ENCODE peak calls at places on chromosomes 3 and 15, in nine cellular contexts. One of them, this sample, is unnamed.

GRCh38 chr15:44668925-44669324 is 5.5 kb upstream of the SPG11 start:
- DNase-seq in Caco-2: no peak
- DNase-seq in cardiac fibroblast: no peak
- DNase-seq in epithelial cell of esophagus: no peak
- DNase-seq in HFF-Myc: no peak
- DNase-seq in esophagus squamous epithelium: no peak
- DNase-seq in tibial artery: no peak
- DNase-seq in bronchial epithelial cell: no peak
- DNase-seq in fibroblast of lung: no peak
- DNase-seq in this sample: no peak

GRCh38 chr3:71580636-71581215 is 2.8 kb downstream of the FOXP1 start:
- DNase-seq in fibroblast of lung: no peak
- DNase-seq in tibial artery: no peak
- DNase-seq in bronchial epithelial cell: peak; percentile 17
- DNase-seq in Caco-2: no peak
- DNase-seq in epithelial cell of esophagus: peak; percentile 11
- DNase-seq in cardiac fibroblast: peak; percentile 4
- DNase-seq in esophagus squamous epithelium: no peak
- DNase-seq in HFF-Myc: no peak
- DNase-seq in this sample: no peak

GRCh38 chr15:35043380-35044095 is 41.6 kb downstream of the NANOGP8 start:
- DNase-seq in epithelial cell of esophagus: peak; percentile 25
- DNase-seq in HFF-Myc: no peak
- DNase-seq in cardiac fibroblast: peak; percentile 70
- DNase-seq in bronchial epithelial cell: no peak
- DNase-seq in tibial artery: no peak
- DNase-seq in Caco-2: no peak
- DNase-seq in esophagus squamous epithelium: no peak
- DNase-seq in fibroblast of lung: no peak
- DNase-seq in this sample: no peak

GRCh38 chr3:118128886-118129285 is 905.8 kb downstream of the IGSF11 start:
- DNase-seq in fibroblast of lung: peak; percentile 81
- DNase-seq in epithelial cell of esophagus: peak; percentile 91
- DNase-seq in esophagus squamous epithelium: no peak
- DNase-seq in HFF-Myc: no peak
- DNase-seq in tibial artery: no peak
- DNase-seq in cardiac fibroblast: peak; percentile 21
- DNase-seq in Caco-2: no peak
- DNase-seq in bronchial epithelial cell: peak; percentile 95
- DNase-seq in this sample: peak; percentile 7

GRCh38 chr15:71679223-71680078 is 130.9 kb upstream of the NR2E3 start:
- DNase-seq in tibial artery: no peak
- DNase-seq in esophagus squamous epithelium: no peak
- DNase-seq in Caco-2: no peak
- DNase-seq in bronchial epithelial cell: no peak
- DNase-seq in epithelial cell of esophagus: peak; percentile 11
- DNase-seq in fibroblast of lung: no peak
- DNase-seq in cardiac fibroblast: peak; percentile 47
- DNase-seq in HFF-Myc: peak; percentile 71
- DNase-seq in this sample: peak; percentile 28

GRCh38 chr3:22115581-22115980 is 364.6 kb upstream of the ZNF385D start:
- DNase-seq in Caco-2: no peak
- DNase-seq in bronchial epithelial cell: peak; percentile 32
- DNase-seq in esophagus squamous epithelium: no peak
- DNase-seq in fibroblast of lung: peak; percentile 48
- DNase-seq in tibial artery: no peak
- DNase-seq in HFF-Myc: no peak
- DNase-seq in cardiac fibroblast: peak; percentile 60
- DNase-seq in epithelial cell of esophagus: peak; percentile 45
- DNase-seq in this sample: no peak

GRCh38 chr3:26004205-26004604 is 214.3 kb downstream of the OXSM start:
- DNase-seq in HFF-Myc: no peak
- DNase-seq in bronchial epithelial cell: no peak
- DNase-seq in Caco-2: no peak
- DNase-seq in epithelial cell of esophagus: no peak
- DNase-seq in cardiac fibroblast: no peak
- DNase-seq in fibroblast of lung: no peak
- DNase-seq in esophagus squamous epithelium: no peak
- DNase-seq in tibial artery: no peak
- DNase-seq in this sample: no peak

GRCh38 chr3:183161552-183162345 is 785 bp downstream of the LAMP3 start:
- DNase-seq in esophagus squamous epithelium: no peak
- DNase-seq in epithelial cell of esophagus: no peak
- DNase-seq in tibial artery: no peak
- DNase-seq in HFF-Myc: no peak
- DNase-seq in fibroblast of lung: peak; percentile 54
- DNase-seq in cardiac fibroblast: no peak
- DNase-seq in Caco-2: peak; percentile 55
- DNase-seq in bronchial epithelial cell: peak; percentile 12
- DNase-seq in this sample: no peak

GRCh38 chr15:90211440-90212168 is 10.5 kb downstream of the SEMA4B start:
- DNase-seq in HFF-Myc: no peak
- DNase-seq in tibial artery: no peak
- DNase-seq in esophagus squamous epithelium: no peak
- DNase-seq in epithelial cell of esophagus: peak; percentile 97
- DNase-seq in fibroblast of lung: peak; percentile 52
- DNase-seq in bronchial epithelial cell: peak; percentile 97
- DNase-seq in Caco-2: no peak
- DNase-seq in cardiac fibroblast: peak; percentile 65
- DNase-seq in this sample: no peak

GRCh38 chr3:46634856-46635255 is 22.5 kb downstream of the FAM240A start:
- DNase-seq in cardiac fibroblast: no peak
- DNase-seq in Caco-2: no peak
- DNase-seq in epithelial cell of esophagus: no peak
- DNase-seq in tibial artery: no peak
- DNase-seq in esophagus squamous epithelium: no peak
- DNase-seq in HFF-Myc: no peak
- DNase-seq in fibroblast of lung: no peak
- DNase-seq in bronchial epithelial cell: no peak
- DNase-seq in this sample: no peak

GRCh38 chr3:105837143-105837740 is 31.6 kb downstream of the CBLB start:
- DNase-seq in HFF-Myc: no peak
- DNase-seq in Caco-2: no peak
- DNase-seq in cardiac fibroblast: peak; percentile 41
- DNase-seq in fibroblast of lung: no peak
- DNase-seq in tibial artery: no peak
- DNase-seq in esophagus squamous epithelium: no peak
- DNase-seq in epithelial cell of esophagus: no peak
- DNase-seq in bronchial epithelial cell: no peak
- DNase-seq in this sample: no peak

GRCh38 chr15:78990278-78990677 is 45.4 kb upstream of the CTSH start:
- DNase-seq in fibroblast of lung: no peak
- DNase-seq in cardiac fibroblast: no peak
- DNase-seq in HFF-Myc: no peak
- DNase-seq in Caco-2: no peak
- DNase-seq in tibial artery: no peak
- DNase-seq in esophagus squamous epithelium: no peak
- DNase-seq in bronchial epithelial cell: no peak
- DNase-seq in epithelial cell of esophagus: no peak
- DNase-seq in this sample: no peak

GRCh38 chr15:70291295-70291694 is 193.6 kb upstream of the TLE3 start:
- DNase-seq in fibroblast of lung: no peak
- DNase-seq in tibial artery: no peak
- DNase-seq in cardiac fibroblast: no peak
- DNase-seq in epithelial cell of esophagus: no peak
- DNase-seq in Caco-2: no peak
- DNase-seq in HFF-Myc: no peak
- DNase-seq in esophagus squamous epithelium: no peak
- DNase-seq in bronchial epithelial cell: no peak
- DNase-seq in this sample: no peak

GRCh38 chr15:61227269-61228024 is 1.7 kb downstream of the RORA start:
- DNase-seq in Caco-2: no peak
- DNase-seq in fibroblast of lung: peak; percentile 52
- DNase-seq in cardiac fibroblast: peak; percentile 59
- DNase-seq in tibial artery: no peak
- DNase-seq in epithelial cell of esophagus: peak; percentile 40
- DNase-seq in bronchial epithelial cell: peak; percentile 17
- DNase-seq in HFF-Myc: peak; percentile 17
- DNase-seq in esophagus squamous epithelium: no peak
- DNase-seq in this sample: peak; percentile 5

GRCh38 chr3:55218577-55218976 is 268.5 kb downstream of the WNT5A start:
- DNase-seq in HFF-Myc: no peak
- DNase-seq in fibroblast of lung: no peak
- DNase-seq in tibial artery: no peak
- DNase-seq in esophagus squamous epithelium: no peak
- DNase-seq in cardiac fibroblast: no peak
- DNase-seq in epithelial cell of esophagus: no peak
- DNase-seq in Caco-2: no peak
- DNase-seq in bronchial epithelial cell: no peak
- DNase-seq in this sample: no peak
- H3K4me3 ChIP-seq in HFF-Myc: no peak overlapping the region
- H3K4me3 ChIP-seq in fibroblast of lung: no peak overlapping the region
- H3K4me3 ChIP-seq in tibial artery: no peak overlapping the region
- H3K4me3 ChIP-seq in esophagus squamous epithelium: no peak overlapping the region
- H3K4me3 ChIP-seq in cardiac fibroblast: no peak overlapping the region
- H3K4me3 ChIP-seq in epithelial cell of esophagus: no peak overlapping the region
- H3K4me3 ChIP-seq in Caco-2: no peak overlapping the region
- H3K4me3 ChIP-seq in bronchial epithelial cell: no peak overlapping the region
- H3K4me3 ChIP-seq in this sample: no peak overlapping the region

GRCh38 chr15:101411588-101411987 is 77.9 kb downstream of the PCSK6 start:
- DNase-seq in epithelial cell of esophagus: no peak
- DNase-seq in tibial artery: no peak
- DNase-seq in Caco-2: no peak
- DNase-seq in cardiac fibroblast: no peak
- DNase-seq in HFF-Myc: no peak
- DNase-seq in fibroblast of lung: no peak
- DNase-seq in esophagus squamous epithelium: no peak
- DNase-seq in bronchial epithelial cell: no peak
- DNase-seq in this sample: no peak
- TF ChIP-seq CTCF in epithelial cell of esophagus: no peak
- TF ChIP-seq CTCF in tibial artery: no peak
- TF ChIP-seq CTCF in Caco-2: no peak
- TF ChIP-seq CTCF in cardiac fibroblast: no peak
- TF ChIP-seq CTCF in HFF-Myc: no peak
- TF ChIP-seq CTCF in fibroblast of lung: no peak
- TF ChIP-seq CTCF in esophagus squamous epithelium: no peak
- TF ChIP-seq CTCF in bronchial epithelial cell: no peak
- TF ChIP-seq CTCF in this sample: no peak

GRCh38 chr3:115615451-115615850 is 7.9 kb upstream of the GAP43 start:
- DNase-seq in fibroblast of lung: no peak
- DNase-seq in HFF-Myc: no peak
- DNase-seq in Caco-2: no peak
- DNase-seq in epithelial cell of esophagus: no peak
- DNase-seq in tibial artery: no peak
- DNase-seq in bronchial epithelial cell: no peak
- DNase-seq in cardiac fibroblast: no peak
- DNase-seq in esophagus squamous epithelium: no peak
- DNase-seq in this sample: no peak

GRCh38 chr3:115617573-115617972 is 5.7 kb upstream of the GAP43 start:
- DNase-seq in bronchial epithelial cell: no peak
- DNase-seq in esophagus squamous epithelium: no peak
- DNase-seq in Caco-2: no peak
- DNase-seq in tibial artery: no peak
- DNase-seq in fibroblast of lung: no peak
- DNase-seq in epithelial cell of esophagus: no peak
- DNase-seq in cardiac fibroblast: no peak
- DNase-seq in HFF-Myc: no peak
- DNase-seq in this sample: no peak

GRCh38 chr3:115616461-115616860 is 6.8 kb upstream of the GAP43 start:
- DNase-seq in bronchial epithelial cell: no peak
- DNase-seq in tibial artery: no peak
- DNase-seq in fibroblast of lung: no peak
- DNase-seq in HFF-Myc: no peak
- DNase-seq in esophagus squamous epithelium: no peak
- DNase-seq in cardiac fibroblast: no peak
- DNase-seq in epithelial cell of esophagus: peak; percentile 3
- DNase-seq in Caco-2: no peak
- DNase-seq in this sample: no peak

GRCh38 chr3:115615001-115615447 is 8.3 kb upstream of the GAP43 start:
- DNase-seq in cardiac fibroblast: peak; percentile 26
- DNase-seq in Caco-2: peak; percentile 19
- DNase-seq in tibial artery: no peak
- DNase-seq in esophagus squamous epithelium: no peak
- DNase-seq in epithelial cell of esophagus: peak; percentile 58
- DNase-seq in bronchial epithelial cell: peak; percentile 61
- DNase-seq in HFF-Myc: no peak
- DNase-seq in fibroblast of lung: peak; percentile 13
- DNase-seq in this sample: no peak
- H3K4me3 ChIP-seq in cardiac fibroblast: no peak overlapping the region
- H3K4me3 ChIP-seq in Caco-2: no peak overlapping the region
- H3K4me3 ChIP-seq in tibial artery: no peak overlapping the region
- H3K4me3 ChIP-seq in esophagus squamous epithelium: no peak overlapping the region
- H3K4me3 ChIP-seq in epithelial cell of esophagus: no peak overlapping the region
- H3K4me3 ChIP-seq in bronchial epithelial cell: no peak overlapping the region
- H3K4me3 ChIP-seq in HFF-Myc: no peak overlapping the region
- H3K4me3 ChIP-seq in fibroblast of lung: no peak overlapping the region
- H3K4me3 ChIP-seq in this sample: no peak overlapping the region

GRCh38 chr3:189365609-189366564 is 194.1 kb downstream of the TPRG1 start:
- DNase-seq in tibial artery: no peak
- DNase-seq in bronchial epithelial cell: no peak
- DNase-seq in HFF-Myc: no peak
- DNase-seq in cardiac fibroblast: peak; percentile 12
- DNase-seq in esophagus squamous epithelium: no peak
- DNase-seq in Caco-2: no peak
- DNase-seq in fibroblast of lung: no peak
- DNase-seq in epithelial cell of esophagus: no peak
- DNase-seq in this sample: no peak
- TF ChIP-seq CTCF in tibial artery: peak; percentile 31
- TF ChIP-seq CTCF in bronchial epithelial cell: no peak
- TF ChIP-seq CTCF in HFF-Myc: no peak
- TF ChIP-seq CTCF in cardiac fibroblast: no peak
- TF ChIP-seq CTCF in esophagus squamous epithelium: no peak
- TF ChIP-seq CTCF in Caco-2: no peak
- TF ChIP-seq CTCF in fibroblast of lung: no peak
- TF ChIP-seq CTCF in epithelial cell of esophagus: no peak
- TF ChIP-seq CTCF in this sample: no peak

DNA sequence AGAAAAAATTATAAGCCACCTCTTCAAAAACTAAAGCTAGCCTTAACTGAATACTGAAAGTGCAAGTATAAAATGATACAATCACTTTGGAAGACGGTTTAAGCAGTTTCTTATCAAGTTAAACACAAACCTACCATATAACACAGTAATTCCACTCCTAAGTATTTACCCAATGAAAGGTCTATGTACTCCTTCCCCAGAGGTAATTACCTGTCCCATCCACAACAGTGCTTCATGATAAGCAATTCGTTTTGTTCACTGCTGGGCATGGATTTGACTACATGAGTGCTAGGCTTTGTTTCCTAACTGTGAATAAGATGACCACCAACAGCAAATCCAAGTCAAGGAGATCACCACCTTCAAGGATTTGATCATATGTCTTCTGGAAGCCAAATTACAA is 4.3 kb downstream of the COX5A start:
- DNase-seq in bronchial epithelial cell: no peak
- DNase-seq in tibial artery: no peak
- DNase-seq in HFF-Myc: no peak
- DNase-seq in esophagus squamous epithelium: no peak
- DNase-seq in epithelial cell of esophagus: no peak
- DNase-seq in fibroblast of lung: no peak
- DNase-seq in cardiac fibroblast: no peak
- DNase-seq in Caco-2: no peak
- DNase-seq in this sample: no peak
- H3K4me3 ChIP-seq in bronchial epithelial cell: no peak overlapping the region
- H3K4me3 ChIP-seq in tibial artery: no peak overlapping the region
- H3K4me3 ChIP-seq in HFF-Myc: no peak overlapping the region
- H3K4me3 ChIP-seq in esophagus squamous epithelium: no peak overlapping the region
- H3K4me3 ChIP-seq in epithelial cell of esophagus: no peak overlapping the region
- H3K4me3 ChIP-seq in fibroblast of lung: no peak overlapping the region
- H3K4me3 ChIP-seq in cardiac fibroblast: no peak overlapping the region
- H3K4me3 ChIP-seq in Caco-2: no peak overlapping the region
- H3K4me3 ChIP-seq in this sample: no peak overlapping the region

GRCh38 chr3:43286115-43286885 is at the start of gene SNRK:
- DNase-seq in fibroblast of lung: peak; percentile 73
- DNase-seq in tibial artery: peak; percentile 92
- DNase-seq in esophagus squamous epithelium: peak; percentile 30
- DNase-seq in HFF-Myc: peak; percentile 26
- DNase-seq in epithelial cell of esophagus: peak; percentile 86
- DNase-seq in Caco-2: peak; percentile 95
- DNase-seq in cardiac fibroblast: peak; percentile 71
- DNase-seq in bronchial epithelial cell: peak; percentile 45
- DNase-seq in this sample: no peak
- TF ChIP-seq CTCF in fibroblast of lung: no peak
- TF ChIP-seq CTCF in tibial artery: peak; percentile 31
- TF ChIP-seq CTCF in esophagus squamous epithelium: no peak
- TF ChIP-seq CTCF in HFF-Myc: peak; percentile 25
- TF ChIP-seq CTCF in epithelial cell of esophagus: peak; percentile 45
- TF ChIP-seq CTCF in Caco-2: peak; percentile 30
- TF ChIP-seq CTCF in cardiac fibroblast: peak; percentile 32
- TF ChIP-seq CTCF in bronchial epithelial cell: peak; percentile 29
- TF ChIP-seq CTCF in this sample: peak; percentile 23

This sample was measured in AG04449.